ENCODE peak calls at places on chromosomes 4 and X, in seven cellular contexts. W, D, J, O, A, B and S are unnamed samples.

GRCh38 chr4:57077550-57078311 is 32.5 kb downstream of the IGFBP7 start:
- DNase-seq in W (peak), D (peak), J (no peak), O (peak), A (peak), B (no peak), S (no peak)

GRCh38 chr4:54727346-54727745 is 69.6 kb downstream of the KIT start:
- DNase-seq in W (no peak), D (no peak), J (no peak), O (no peak), A (no peak), B (no peak), S (no peak)

GRCh38 chr4:159153669-159154068 is 50.8 kb downstream of the RAPGEF2 start:
- DNase-seq in W (no peak), D (no peak), J (no peak), O (no peak), A (no peak), B (no peak), S (no peak)

GRCh38 chrX:68133181-68133580 is 300.1 kb downstream of the OPHN1 start:
- DNase-seq in W (no peak), D (no peak), J (no peak), O (no peak), A (no peak), B (no peak), S (no peak)

GRCh38 chrX:7111518-7111917 is 36.0 kb upstream of the STS start:
- DNase-seq in W (no peak), D (no peak), J (no peak), O (no peak), A (no peak), B (no peak), S (no peak)

GRCh38 chrX:134682081-134682480 is 23.8 kb upstream of the PLAC1 start:
- DNase-seq in W (no peak), D (no peak), J (no peak), O (no peak), A (no peak), B (no peak), S (no peak)

GRCh38 chr4:176478076-176478475 is 158.3 kb downstream of the SPCS3 start:
- DNase-seq in W (no peak), D (no peak), J (no peak), O (no peak), A (no peak), B (no peak), S (no peak)

GRCh38 chrX:79195027-79195426 is 50.5 kb downstream of the GPR174 start:
- DNase-seq in W (no peak), D (no peak), J (no peak), O (no peak), A (no peak), B (no peak), S (no peak)

GRCh38 chr4:105061136-105061696 is 85.5 kb upstream of the TET2 start:
- DNase-seq in W (peak), D (peak), J (no peak), O (peak), A (peak), B (peak), S (no peak)

GRCh38 chr4:56622176-56622575 is 58.9 kb downstream of the HOPX start:
- DNase-seq in W (no peak), D (no peak), J (no peak), O (no peak), A (peak), B (no peak), S (no peak)

GRCh38 chr4:2352729-2353221 is 65.7 kb downstream of the ZFYVE28 start:
- DNase-seq in W (no peak), D (no peak), J (no peak), O (no peak), A (no peak), B (no peak), S (no peak)

GRCh38 chr4:28092610-28093009 is 1232.0 kb downstream of the STIM2 start:
- DNase-seq in W (no peak), D (no peak), J (no peak), O (no peak), A (peak), B (no peak), S (no peak)

GRCh38 chr4:174156239-174156826 is 127.1 kb downstream of the FBXO8 start:
- DNase-seq in W (no peak), D (peak), J (no peak), O (peak), A (peak), B (no peak), S (no peak)

DNA sequence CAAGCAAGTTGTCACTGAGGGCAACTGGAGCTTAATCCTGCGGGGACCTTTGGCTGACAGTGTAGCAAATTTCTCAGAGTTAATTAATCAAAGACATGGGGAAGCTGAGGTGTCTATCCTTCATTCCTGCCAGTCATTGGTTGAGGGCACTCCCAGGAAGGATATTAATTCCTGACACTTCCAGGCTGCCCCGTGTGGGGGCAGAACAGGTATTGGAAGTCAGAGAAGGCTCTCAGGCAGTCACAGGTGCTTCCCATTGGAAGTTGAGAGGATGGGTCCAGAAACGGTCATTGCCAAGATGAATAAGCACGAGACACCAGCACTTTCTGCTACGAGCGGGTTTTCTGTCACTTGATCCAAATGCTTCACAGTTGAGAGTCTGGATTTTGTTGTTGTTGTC is 29.1 kb upstream of the CD38 start:
- DNase-seq in W (peak), D (no peak), J (no peak), O (no peak), A (no peak), B (no peak), S (no peak)
- TF ChIP-seq CTCF in W (peak), D (no peak), J (no peak), O (no peak), A (no peak), B (no peak), S (no peak)

GRCh38 chr4:98625399-98625798 is 33.0 kb downstream of the TSPAN5 start:
- DNase-seq in W (no peak), D (no peak), J (no peak), O (no peak), A (no peak), B (no peak), S (no peak)

GRCh38 chr4:98627883-98628282 is 30.5 kb downstream of the TSPAN5 start:
- DNase-seq in W (no peak), D (peak), J (no peak), O (no peak), A (peak), B (peak), S (no peak)

GRCh38 chr4:98625920-98626319 is 32.5 kb downstream of the TSPAN5 start:
- DNase-seq in W (no peak), D (no peak), J (no peak), O (no peak), A (peak), B (no peak), S (no peak)

GRCh38 chr4:98627477-98627876 is 30.9 kb downstream of the TSPAN5 start:
- DNase-seq in W (no peak), D (peak), J (no peak), O (no peak), A (no peak), B (no peak), S (no peak)

GRCh38 chr4:98626350-98626749 is 32.1 kb downstream of the TSPAN5 start:
- DNase-seq in W (peak), D (peak), J (no peak), O (peak), A (peak), B (peak), S (no peak)
- TF ChIP-seq CTCF in W (no peak), D (peak), J (no peak), O (no peak), A (peak), B (no peak), S (no peak)

GRCh38 chr4:168551945-168552695 is 55.3 kb downstream of the PALLD start:
- DNase-seq in W (no peak), D (no peak), J (no peak), O (no peak), A (no peak), B (no peak), S (no peak)
- TF ChIP-seq CTCF in W (peak), D (no peak), J (no peak), O (no peak), A (no peak), B (no peak), S (no peak)

DNA sequence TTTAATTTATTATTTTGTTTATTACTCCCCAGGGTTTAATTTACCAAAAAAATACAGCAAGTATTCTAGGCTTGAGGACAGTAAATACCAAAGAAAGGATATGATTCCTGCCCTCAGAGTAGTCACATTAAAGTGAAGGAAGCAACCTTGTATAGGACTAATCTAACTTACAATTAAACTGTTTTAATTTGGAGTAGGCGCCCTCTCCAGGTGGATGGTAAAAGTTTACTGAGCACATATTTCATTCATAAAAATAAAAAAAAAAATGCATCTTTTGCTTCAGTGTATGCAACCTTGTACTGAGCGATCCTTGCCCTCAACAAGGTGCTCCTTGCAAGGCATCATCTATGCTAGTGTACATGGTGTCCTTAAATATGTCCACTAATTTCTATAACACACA is 72.0 kb upstream of the MAGEB16 start:
- DNase-seq in W (no peak), D (peak), J (no peak), O (peak), A (peak), B (no peak), S (no peak)
- TF ChIP-seq CTCF in W (peak), D (peak), J (no peak), O (peak), A (peak), B (peak), S (no peak)

GRCh38 chr4:67996127-67996526 is 32.8 kb upstream of the TMPRSS11A start:
- DNase-seq in W (no peak), D (no peak), J (no peak), O (no peak), A (peak), B (no peak), S (no peak)
- TF ChIP-seq CTCF in W (no peak), D (no peak), J (no peak), O (no peak), A (no peak), B (no peak), S (no peak)

DNA sequence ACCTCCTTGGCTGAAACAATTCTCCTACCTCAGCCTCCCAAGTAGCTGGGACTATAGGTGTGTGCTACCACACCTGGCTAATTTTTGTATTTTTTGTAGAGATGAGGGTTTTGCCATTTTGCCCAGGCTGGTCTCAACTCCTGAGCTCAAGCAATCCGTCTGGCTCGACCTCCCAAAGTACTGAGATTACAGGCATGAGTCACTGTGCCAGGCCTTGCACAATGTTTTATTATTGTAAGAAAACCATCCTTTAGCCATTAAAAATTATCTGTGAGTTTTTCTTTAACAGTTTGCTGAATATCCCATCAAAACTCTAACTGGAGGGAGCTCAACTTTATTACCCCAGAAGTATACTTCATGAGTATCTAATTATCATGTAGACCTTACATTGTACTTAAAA is 900.3 kb downstream of the PCDH7 start:
- DNase-seq in W (no peak), D (peak), J (no peak), O (no peak), A (peak), B (no peak), S (no peak)
- TF ChIP-seq CTCF in W (no peak), D (no peak), J (no peak), O (no peak), A (no peak), B (no peak), S (no peak)

DNA sequence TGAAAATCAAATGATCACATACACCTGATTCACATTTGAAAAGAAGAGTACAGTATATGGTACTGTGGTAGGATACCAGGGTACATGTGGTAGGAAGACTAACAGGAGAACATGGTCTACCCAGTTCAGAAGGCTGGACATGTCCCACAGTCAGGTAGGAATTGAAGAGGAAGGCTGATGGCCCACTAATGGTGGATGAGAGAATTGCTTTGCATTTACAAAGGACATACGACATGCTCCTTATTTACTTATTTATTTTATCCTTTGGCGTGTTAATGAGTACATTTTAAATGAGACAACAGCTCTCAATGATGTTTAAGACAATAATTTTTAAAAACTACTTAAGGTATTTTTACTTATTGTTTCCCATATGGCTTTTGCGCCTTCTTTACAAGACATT is 106.7 kb upstream of the BMP2K start:
- DNase-seq in W (no peak), D (no peak), J (no peak), O (no peak), A (no peak), B (no peak), S (no peak)
- TF ChIP-seq CTCF in W (peak), D (peak), J (no peak), O (no peak), A (peak), B (peak), S (no peak)

GRCh38 chrX:107677501-107677901 is 49.2 kb downstream of the PRPS1 start:
- DNase-seq in W (no peak), D (peak), J (no peak), O (no peak), A (peak), B (no peak), S (no peak)
- TF ChIP-seq CTCF in W (peak), D (no peak), J (no peak), O (no peak), A (no peak), B (no peak), S (no peak)

DNA sequence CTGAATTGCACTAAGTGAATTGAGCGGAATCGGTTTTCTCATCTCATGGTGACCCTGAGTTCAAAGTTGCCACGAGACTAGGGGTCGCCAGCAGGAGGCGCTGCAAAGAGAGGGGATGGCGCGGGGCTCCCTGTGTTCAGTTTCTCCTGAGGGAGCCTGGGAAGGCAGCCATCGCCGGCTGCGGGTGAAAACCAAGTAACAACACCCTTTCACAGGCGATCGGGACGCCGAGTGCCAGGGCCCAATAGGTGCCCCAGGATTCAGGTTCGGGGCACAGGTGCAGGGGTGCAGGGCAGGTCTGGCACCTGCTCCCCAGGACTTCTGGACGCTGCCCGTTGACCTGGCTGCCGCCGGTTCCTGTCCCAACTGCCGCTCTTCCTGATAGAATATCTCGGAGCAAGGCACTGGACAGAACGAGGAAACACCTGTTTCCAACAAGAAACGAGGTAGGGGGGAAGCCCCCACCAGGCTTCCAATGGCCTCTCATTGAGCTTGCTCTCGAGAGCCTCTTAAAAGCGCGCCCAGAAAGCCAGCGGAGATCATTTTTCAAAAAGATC is 1.1 kb upstream of the FGF16 start:
- DNase-seq in W (peak), D (no peak), J (no peak), O (no peak), A (no peak), B (no peak), S (no peak)
- TF ChIP-seq CTCF in W (peak), D (peak), J (no peak), O (no peak), A (peak), B (peak), S (no peak)